ENCODE peak calls at places on chromosomes 6 and 20, in five cellular contexts. I is pancreas; M is left lung; E is activated naive CD8-positive, alpha-beta T cell treated with anti-CD3 and anti-CD28 coated beads, Interleukin-2, amount 50 U/mL, for 24 hours; O is activated T-helper 17 cell treated with anti-CD3 and anti-CD28 coated beads, Interleukin-2, amount 50 U/mL, for 72 hours. H is an unnamed sample.

GRCh38 chr6:53086302-53086701 is 21.1 kb downstream of the FBXO9 start:
- ATAC-seq in E (no peak), O (no peak), M (no peak), I (no peak), H (no peak)

GRCh38 chr6:31740397-31741223 is 805 bp downstream of the MSH5 start:
- ATAC-seq in E (no peak), M (peak; percentile 2), I (no peak), O (no peak), H (no peak)

GRCh38 chr6:2632368-2632767 is 118.4 kb downstream of the MYLK4 start:
- ATAC-seq in O (no peak), M (no peak), I (no peak), E (no peak), H (no peak)

GRCh38 chr6:44559486-44560270 is 172.2 kb downstream of the CDC5L start:
- ATAC-seq in O (no peak), E (no peak), M (no peak), I (no peak), H (no peak)

GRCh38 chr20:45911486-45912343 is at the start of gene PLTP:
- ATAC-seq in O (no peak), I (peak; percentile 62), M (peak; percentile 54), E (no peak), H (peak; percentile 59)

GRCh38 chr20:13525225-13525940 is 113.3 kb downstream of the TASP1 start:
- ATAC-seq in I (no peak), E (no peak), O (no peak), M (peak; percentile 69), H (peak; percentile 87)

GRCh38 chr20:40628877-40629276 is 60.2 kb downstream of the MAFB start:
- ATAC-seq in O (no peak), I (no peak), E (no peak), M (no peak), H (no peak)

GRCh38 chr6:31401403-31401802 is 2.0 kb upstream of the MICA start:
- ATAC-seq in I (no peak), O (no peak), M (peak; percentile 33), E (no peak), H (peak; percentile 40)

GRCh38 chr20:22861990-22862389 is 173.1 kb upstream of the SSTR4 start:
- ATAC-seq in E (no peak), O (no peak), I (no peak), M (peak; percentile 43), H (no peak)

GRCh38 chr20:58692579-58693225 is at the start of gene NPEPL1:
- ATAC-seq in O (peak; percentile 97), M (peak; percentile 86), E (peak; percentile 97), I (peak; percentile 91), H (no peak)

GRCh38 chr20:51175156-51175555 is 152.2 kb upstream of the KCNG1 start:
- ATAC-seq in O (no peak), M (no peak), E (no peak), I (no peak), H (no peak)